ENCODE peak calls at places on chromosomes 16 and 17, in four cellular contexts. L is mesendoderm, C is IMR-90, J is neural progenitor cell. Q is an unnamed sample. For H3K4me1, the result is how much of the 10 kb centered on the place peaks cover.

GRCh38 chr16:50326835-50327465 is 41.8 kb downstream of the BRD7 start:
- DNase-seq in L (peak), C (peak), J (peak), Q (peak)

GRCh38 chr17:6640536-6641373 is at the start of the genes KIAA0753 and TXNDC17:
- DNase-seq in L (peak), C (peak), J (peak), Q (peak)

GRCh38 chr17:42766124-42766523 is 5.1 kb downstream of the RAMP2 start:
- DNase-seq in L (no peak), C (no peak), J (no peak), Q (peak)

GRCh38 chr17:9905902-9906301 is 831 bp upstream of the RCVRN start:
- DNase-seq in L (peak), C (no peak), J (peak), Q (no peak)

GRCh38 chr16:17471745-17472075 is 950 bp upstream of the XYLT1 start:
- DNase-seq in L (no peak), C (peak), J (no peak), Q (peak)

GRCh38 chr17:52678211-52678610 is 519.7 kb upstream of the CA10 start:
- DNase-seq in L (no peak), C (no peak), J (no peak), Q (no peak)

GRCh38 chr16:14562691-14563491 is 67.2 kb downstream of the PARN start:
- DNase-seq in L (peak), C (peak), J (peak), Q (peak)

GRCh38 chr17:53186004-53186403 is 636.7 kb upstream of the KIF2B start:
- DNase-seq in L (peak), C (no peak), J (no peak), Q (no peak)

GRCh38 chr17:82357394-82357793 is 1.7 kb upstream of the TEX19 start:
- DNase-seq in L (no peak), C (no peak), J (no peak), Q (no peak)

GRCh38 chr16:1486551-1487390 is 2.0 kb downstream of the PTX4 start:
- DNase-seq in L (no peak), C (no peak), J (no peak), Q (no peak)

GRCh38 chr17:29388937-29389336 is 1.2 kb upstream of the TAOK1 start:
- DNase-seq in L (no peak), C (no peak), J (no peak), Q (no peak)

GRCh38 chr16:84179612-84180320 is 7.1 kb downstream of the TAF1C start:
- DNase-seq in L (no peak), C (no peak), J (no peak), Q (no peak)

GRCh38 chr17:10325036-10325435 is 47.8 kb downstream of the MYH13 start:
- DNase-seq in L (no peak), C (peak), J (no peak), Q (no peak)

GRCh38 chr17:41127371-41127770 is 3.4 kb upstream of the KRTAP4-12 start:
- DNase-seq in L (no peak), C (no peak), J (no peak), Q (no peak)

GRCh38 chr16:54968769-54969168 is 38.1 kb downstream of the IRX5 start:
- DNase-seq in L (no peak), C (no peak), J (no peak), Q (no peak)

GRCh38 chr16:57628008-57628781 is at the start of gene ADGRG1:
- DNase-seq in L (peak), C (peak), J (peak), Q (peak)

GRCh38 chr17:4332296-4332970 is 34.0 kb downstream of the UBE2G1 start:
- DNase-seq in L (peak), C (peak), J (peak), Q (peak)

GRCh38 chr16:75087040-75087979 is 29.3 kb downstream of the LDHD start:
- DNase-seq in L (no peak), C (peak), J (no peak), Q (peak)

GRCh38 chr16:82736161-82736697 is 109.5 kb downstream of the CDH13 start:
- DNase-seq in L (no peak), C (no peak), J (no peak), Q (no peak)

GRCh38 chr17:68324654-68325336 is 33.5 kb downstream of the ARSG start:
- DNase-seq in L (no peak), C (no peak), J (no peak), Q (no peak)

GRCh38 chr17:65013613-65014391 is 42.7 kb downstream of the GNA13 start:
- DNase-seq in L (peak), C (peak), J (no peak), Q (peak)
- H3K27ac ChIP-seq in L (no peak), C (no peak), J (no peak), Q (peak)

GRCh38 chr17:50043290-50044148 is 12.4 kb upstream of the ITGA3 start:
- DNase-seq in L (no peak), C (no peak), J (no peak), Q (no peak)
- H3K9ac ChIP-seq in L (no peak), C (no peak), J (no peak), Q (no peak)

DNA sequence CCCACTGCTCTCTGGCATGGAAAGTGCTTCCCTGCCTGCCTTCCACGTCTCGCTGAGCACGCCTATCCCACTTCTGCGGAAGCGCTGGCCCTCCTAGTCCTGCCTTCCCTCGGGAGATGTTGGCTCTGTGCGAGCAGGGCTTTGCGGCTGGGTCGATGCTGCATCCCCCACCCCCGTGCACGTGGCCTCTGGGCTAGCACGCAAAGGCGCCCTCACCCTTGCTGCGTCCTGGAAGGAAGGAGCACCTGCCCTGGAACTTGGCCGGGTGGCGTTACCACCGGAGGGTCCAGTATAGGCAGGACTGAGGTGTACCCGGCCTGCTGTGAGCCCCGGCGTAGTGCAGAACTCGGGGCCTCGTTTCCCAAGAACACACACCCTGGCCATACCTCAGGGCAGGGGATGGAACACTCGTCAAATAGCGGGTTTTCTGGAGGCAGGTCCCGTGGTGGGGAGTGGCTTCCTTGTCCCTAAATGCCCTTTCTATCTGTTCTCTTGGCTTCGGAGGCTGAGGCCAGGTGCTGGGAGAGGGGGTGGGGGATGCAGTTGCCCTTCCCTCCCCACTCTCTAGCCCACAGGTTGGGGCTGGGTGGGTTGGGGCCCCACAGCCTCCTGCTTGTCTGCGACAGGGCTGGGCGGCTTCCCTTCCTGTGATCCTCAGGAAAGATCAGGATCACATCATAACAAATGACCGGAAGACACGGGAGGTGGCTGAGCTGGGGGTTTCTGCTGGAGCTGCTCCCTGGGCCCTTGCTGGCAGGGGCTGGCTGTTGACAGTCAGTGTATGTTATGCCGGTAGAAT is 17.4 kb downstream of the BAIAP2 start:
- DNase-seq in L (no peak), C (no peak), J (no peak), Q (no peak)
- H3K4me1 ChIP-seq in L (under half), C (under half), J (under half), Q (half or more)

GRCh38 chr16:65896448-65897153 is 469.9 kb upstream of the CDH5 start:
- DNase-seq in L (no peak), C (no peak), J (no peak), Q (no peak)
- H3K27ac ChIP-seq in L (no peak), C (no peak), J (no peak), Q (no peak)